ENCODE peak calls at places on chromosomes 4 and X, in seven cellular contexts. V is K562, U is HepG2, E is SK-N-SH, S is HCT116, R is GM12878, C is H1. M is an unnamed sample.
A peak's percentile ranks its signal among the peaks of the same experiment; 100 is the strongest.

GRCh38 chrX:17475820-17476219 is 100.8 kb downstream of the NHS start:
- DNase-seq in V (no peak), U (no peak), E (no peak), S (no peak), R (no peak), C (no peak), M (no peak)

GRCh38 chrX:11462136-11462535 is 168.9 kb downstream of the AMELX start:
- DNase-seq in V (no peak), U (peak; percentile 2), E (no peak), S (no peak), R (no peak), C (no peak), M (no peak)

GRCh38 chrX:53242310-53242709 is 17.3 kb upstream of the KDM5C start:
- DNase-seq in V (no peak), U (no peak), E (no peak), S (no peak), R (no peak), C (no peak), M (no peak)

GRCh38 chrX:12950851-12951589 is 23.9 kb upstream of the TMSB4X start:
- DNase-seq in V (peak; percentile 79), U (peak; percentile 26), E (peak; percentile 39), S (no peak), R (peak; percentile 73), C (no peak), M (peak; percentile 73)

GRCh38 chr4:24568425-24568824 is 15.9 kb downstream of the DHX15 start:
- DNase-seq in V (no peak), U (no peak), E (no peak), S (no peak), R (no peak), C (no peak), M (no peak)

GRCh38 chr4:152944678-152945320 is 8.7 kb downstream of the FHDC1 start:
- DNase-seq in V (no peak), U (no peak), E (no peak), S (no peak), R (no peak), C (no peak), M (no peak)

GRCh38 chr4:110119880-110120279 is 78.5 kb downstream of the ELOVL6 start:
- DNase-seq in V (no peak), U (no peak), E (no peak), S (no peak), R (no peak), C (no peak), M (no peak)

GRCh38 chrX:139290310-139290709 is 240.2 kb upstream of the F9 start:
- DNase-seq in V (no peak), U (no peak), E (no peak), S (no peak), R (peak; percentile 7), C (no peak), M (no peak)

GRCh38 chr4:164977243-164978164 is at the start of gene TRIM61:
- DNase-seq in V (peak; percentile 18), U (no peak), E (peak; percentile 11), S (no peak), R (peak; percentile 54), C (no peak), M (no peak)

GRCh38 chr4:1479454-1479853 is 73.2 kb upstream of the NKX1-1 start:
- DNase-seq in V (no peak), U (no peak), E (peak; percentile 7), S (no peak), R (no peak), C (no peak), M (no peak)

GRCh38 chrX:105618393-105619101 is 203.8 kb upstream of the NRK start:
- DNase-seq in V (no peak), U (peak; percentile 2), E (no peak), S (no peak), R (no peak), C (no peak), M (no peak)

GRCh38 chrX:103378990-103379389 is 2.7 kb downstream of the BEX3 start:
- DNase-seq in V (no peak), U (no peak), E (no peak), S (no peak), R (no peak), C (no peak), M (no peak)

GRCh38 chr4:24209131-24209530 is 319.3 kb upstream of the PPARGC1A start:
- DNase-seq in V (no peak), U (no peak), E (no peak), S (no peak), R (no peak), C (no peak), M (no peak)

GRCh38 chr4:77636902-77637301 is 31.3 kb downstream of the CXCL13 start:
- DNase-seq in V (peak; percentile 31), U (peak; percentile 83), E (no peak), S (peak; percentile 7), R (no peak), C (no peak), M (no peak)

GRCh38 chr4:147940144-147940543 is 208.3 kb downstream of the ARHGAP10 start:
- DNase-seq in V (no peak), U (no peak), E (peak; percentile 42), S (no peak), R (no peak), C (no peak), M (no peak)

GRCh38 chr4:40656221-40656863 is 26.7 kb upstream of the RBM47 start:
- DNase-seq in V (no peak), U (no peak), E (no peak), S (no peak), R (peak; percentile 91), C (no peak), M (no peak)

GRCh38 chrX:20067709-20068315 is 48.9 kb downstream of the MAP7D2 start:
- DNase-seq in V (peak; percentile 11), U (no peak), E (peak; percentile 18), S (peak; percentile 23), R (no peak), C (no peak), M (no peak)

GRCh38 chr4:156177941-156178340 is 224.3 kb upstream of the CTSO start:
- DNase-seq in V (no peak), U (no peak), E (no peak), S (no peak), R (no peak), C (no peak), M (no peak)

GRCh38 chr4:105807496-105807895 is 87.8 kb upstream of the NPNT start:
- DNase-seq in V (no peak), U (no peak), E (no peak), S (no peak), R (no peak), C (no peak), M (no peak)

GRCh38 chr4:73853246-73853704 is at the start of gene PF4V1:
- DNase-seq in V (no peak), U (no peak), E (no peak), S (no peak), R (no peak), C (no peak), M (no peak)

GRCh38 chr4:138204507-138204906 is 37.6 kb downstream of the SLC7A11 start:
- DNase-seq in V (no peak), U (peak; percentile 42), E (no peak), S (no peak), R (no peak), C (no peak), M (no peak)

GRCh38 chr4:105758958-105759357 is 50.4 kb downstream of the GSTCD start:
- DNase-seq in V (no peak), U (no peak), E (no peak), S (no peak), R (no peak), C (no peak), M (no peak)

GRCh38 chr4:135072553-135072952 is 871.0 kb upstream of the PABPC4L start:
- DNase-seq in V (no peak), U (no peak), E (no peak), S (no peak), R (no peak), C (no peak), M (no peak)

GRCh38 chrX:150047818-150048217 is 109.5 kb upstream of the EOLA2 start:
- DNase-seq in V (no peak), U (no peak), E (no peak), S (no peak), R (no peak), C (no peak), M (no peak)

GRCh38 chr4:82745173-82745842 is 53.3 kb downstream of the SCD5 start:
- DNase-seq in V (no peak), U (no peak), E (no peak), S (no peak), R (no peak), C (no peak), M (no peak)

GRCh38 chr4:55447826-55448225 is 52.1 kb downstream of the TMEM165 start:
- DNase-seq in V (no peak), U (no peak), E (no peak), S (no peak), R (no peak), C (no peak), M (no peak)

GRCh38 chrX:84044051-84044450 is 143.9 kb downstream of the RPS6KA6 start:
- DNase-seq in V (no peak), U (no peak), E (no peak), S (no peak), R (no peak), C (no peak), M (no peak)
- TF ChIP-seq JUND in V (no peak), U (no peak), E (no peak), S (no peak), R (no peak), C (no peak), M (no peak)

GRCh38 chrX:24659646-24660045 is 12.5 kb upstream of the PCYT1B start:
- DNase-seq in V (no peak), U (no peak), E (no peak), S (no peak), R (no peak), C (no peak), M (no peak)

GRCh38 chrX:24657671-24658410 is 10.7 kb upstream of the PCYT1B start:
- DNase-seq in V (no peak), U (no peak), E (no peak), S (no peak), R (no peak), C (no peak), M (no peak)

GRCh38 chrX:24661292-24661691 is 14.1 kb upstream of the PCYT1B start:
- DNase-seq in V (no peak), U (no peak), E (no peak), S (no peak), R (no peak), C (no peak), M (no peak)

GRCh38 chrX:24659106-24659505 is 12.0 kb upstream of the PCYT1B start:
- DNase-seq in V (no peak), U (no peak), E (no peak), S (no peak), R (no peak), C (no peak), M (no peak)

GRCh38 chrX:24658421-24658820 is 11.3 kb upstream of the PCYT1B start:
- DNase-seq in V (no peak), U (no peak), E (no peak), S (no peak), R (no peak), C (no peak), M (no peak)
- TF ChIP-seq JUND in V (no peak), U (no peak), E (no peak), S (no peak), R (no peak), C (no peak), M (no peak)

GRCh38 chrX:154376768-154377167 is 2.3 kb upstream of the EMD start:
- DNase-seq in V (no peak), U (no peak), E (no peak), S (no peak), R (no peak), C (no peak), M (no peak)
- TF ChIP-seq JUND in V (no peak), U (no peak), E (no peak), S (no peak), R (no peak), C (no peak), M (no peak)

GRCh38 chrX:46381630-46382029 is 163.6 kb downstream of the ZNF674 start:
- DNase-seq in V (peak; percentile 6), U (peak; percentile 6), E (no peak), S (peak; percentile 8), R (peak; percentile 4), C (no peak), M (no peak)
- TF ChIP-seq JUND in V (no peak), U (no peak), E (no peak), S (no peak), R (no peak), C (no peak), M (no peak)

M was measured in T47D.